ENCODE peak calls at places on chromosomes 16 and 17, in six cellular contexts. One of them, this sample, is unnamed. For H3K4me1, the result is how much of the 10 kb centered on the place peaks cover.

GRCh38 chr16:84526794-84527485 is 22.5 kb upstream of the MEAK7 start:
- DNase-seq in left ventricle myocardium inferior: peak
- DNase-seq in cardiac muscle cell: no peak
- DNase-seq in upper lobe of right lung: no peak
- DNase-seq in psoas muscle: peak
- DNase-seq in esophagus squamous epithelium: no peak
- DNase-seq in this sample: no peak

GRCh38 chr17:17033466-17033865 is 8.8 kb upstream of the MPRIP start:
- DNase-seq in left ventricle myocardium inferior: no peak
- DNase-seq in cardiac muscle cell: no peak
- DNase-seq in upper lobe of right lung: no peak
- DNase-seq in psoas muscle: no peak
- DNase-seq in esophagus squamous epithelium: no peak
- DNase-seq in this sample: no peak

GRCh38 chr16:19521471-19522368 is at the start of gene GDE1:
- DNase-seq in left ventricle myocardium inferior: peak
- DNase-seq in cardiac muscle cell: peak
- DNase-seq in upper lobe of right lung: peak
- DNase-seq in psoas muscle: peak
- DNase-seq in esophagus squamous epithelium: peak
- DNase-seq in this sample: peak

GRCh38 chr17:72467841-72468653 is 347.2 kb downstream of the SOX9 start:
- DNase-seq in left ventricle myocardium inferior: peak
- DNase-seq in cardiac muscle cell: no peak
- DNase-seq in upper lobe of right lung: no peak
- DNase-seq in psoas muscle: no peak
- DNase-seq in esophagus squamous epithelium: no peak
- DNase-seq in this sample: no peak

GRCh38 chr17:51912939-51913338 is 245.6 kb downstream of the CA10 start:
- DNase-seq in left ventricle myocardium inferior: no peak
- DNase-seq in cardiac muscle cell: no peak
- DNase-seq in upper lobe of right lung: no peak
- DNase-seq in psoas muscle: no peak
- DNase-seq in esophagus squamous epithelium: no peak
- DNase-seq in this sample: no peak

GRCh38 chr16:2799852-2800226 is 1.6 kb downstream of the PRSS41 start:
- DNase-seq in left ventricle myocardium inferior: no peak
- DNase-seq in cardiac muscle cell: peak
- DNase-seq in upper lobe of right lung: peak
- DNase-seq in psoas muscle: no peak
- DNase-seq in esophagus squamous epithelium: no peak
- DNase-seq in this sample: no peak

GRCh38 chr16:81485824-81486554 is 41.4 kb downstream of the CMIP start:
- DNase-seq in left ventricle myocardium inferior: no peak
- DNase-seq in cardiac muscle cell: no peak
- DNase-seq in upper lobe of right lung: no peak
- DNase-seq in psoas muscle: peak
- DNase-seq in esophagus squamous epithelium: no peak
- DNase-seq in this sample: no peak

GRCh38 chr16:29877266-29877961 is 14.4 kb upstream of the CDIPT start:
- DNase-seq in left ventricle myocardium inferior: no peak
- DNase-seq in cardiac muscle cell: peak
- DNase-seq in upper lobe of right lung: peak
- DNase-seq in psoas muscle: no peak
- DNase-seq in esophagus squamous epithelium: no peak
- DNase-seq in this sample: no peak

GRCh38 chr17:32330142-32330541 is 11.8 kb downstream of the C17orf75 start:
- DNase-seq in left ventricle myocardium inferior: no peak
- DNase-seq in cardiac muscle cell: no peak
- DNase-seq in upper lobe of right lung: no peak
- DNase-seq in psoas muscle: no peak
- DNase-seq in esophagus squamous epithelium: no peak
- DNase-seq in this sample: no peak

GRCh38 chr16:67183-67791 is 5.1 kb downstream of the RHBDF1 start:
- DNase-seq in left ventricle myocardium inferior: peak
- DNase-seq in cardiac muscle cell: no peak
- DNase-seq in upper lobe of right lung: peak
- DNase-seq in psoas muscle: peak
- DNase-seq in esophagus squamous epithelium: no peak
- DNase-seq in this sample: no peak
- H3K27ac ChIP-seq in left ventricle myocardium inferior: peak
- H3K27ac ChIP-seq in cardiac muscle cell: no peak
- H3K27ac ChIP-seq in upper lobe of right lung: no peak
- H3K27ac ChIP-seq in psoas muscle: peak
- H3K27ac ChIP-seq in esophagus squamous epithelium: no peak
- H3K27ac ChIP-seq in this sample: peak

GRCh38 chr17:44916781-44917241 is 1.5 kb upstream of the GFAP start:
- DNase-seq in left ventricle myocardium inferior: peak
- DNase-seq in cardiac muscle cell: no peak
- DNase-seq in upper lobe of right lung: peak
- DNase-seq in psoas muscle: peak
- DNase-seq in esophagus squamous epithelium: no peak
- DNase-seq in this sample: no peak

GRCh38 chr17:44915321-44915726 is at the start of gene GFAP:
- DNase-seq in left ventricle myocardium inferior: no peak
- DNase-seq in cardiac muscle cell: no peak
- DNase-seq in upper lobe of right lung: no peak
- DNase-seq in psoas muscle: no peak
- DNase-seq in esophagus squamous epithelium: no peak
- DNase-seq in this sample: no peak

GRCh38 chr17:44916059-44916780 is 920 bp upstream of the GFAP start:
- DNase-seq in left ventricle myocardium inferior: no peak
- DNase-seq in cardiac muscle cell: peak
- DNase-seq in upper lobe of right lung: peak
- DNase-seq in psoas muscle: no peak
- DNase-seq in esophagus squamous epithelium: no peak
- DNase-seq in this sample: no peak

GRCh38 chr17:44914698-44915271 is 515 bp downstream of the GFAP start:
- DNase-seq in left ventricle myocardium inferior: no peak
- DNase-seq in cardiac muscle cell: no peak
- DNase-seq in upper lobe of right lung: peak
- DNase-seq in psoas muscle: no peak
- DNase-seq in esophagus squamous epithelium: no peak
- DNase-seq in this sample: no peak

GRCh38 chr17:44915727-44916058 is 393 bp upstream of the GFAP start:
- DNase-seq in left ventricle myocardium inferior: no peak
- DNase-seq in cardiac muscle cell: no peak
- DNase-seq in upper lobe of right lung: peak
- DNase-seq in psoas muscle: no peak
- DNase-seq in esophagus squamous epithelium: no peak
- DNase-seq in this sample: no peak
- H3K4me1 ChIP-seq in left ventricle myocardium inferior: under half
- H3K4me1 ChIP-seq in cardiac muscle cell: under half
- H3K4me1 ChIP-seq in upper lobe of right lung: under half
- H3K4me1 ChIP-seq in psoas muscle: under half
- H3K4me1 ChIP-seq in esophagus squamous epithelium: under half
- H3K4me1 ChIP-seq in this sample: under half

GRCh38 chr17:81471804-81472456 is 40.7 kb downstream of the ACTG1 start:
- DNase-seq in left ventricle myocardium inferior: no peak
- DNase-seq in cardiac muscle cell: peak
- DNase-seq in upper lobe of right lung: no peak
- DNase-seq in psoas muscle: peak
- DNase-seq in esophagus squamous epithelium: no peak
- DNase-seq in this sample: no peak
- TF ChIP-seq CTCF in left ventricle myocardium inferior: peak
- TF ChIP-seq CTCF in cardiac muscle cell: no peak
- TF ChIP-seq CTCF in upper lobe of right lung: peak
- TF ChIP-seq CTCF in psoas muscle: no peak
- TF ChIP-seq CTCF in esophagus squamous epithelium: no peak
- TF ChIP-seq CTCF in this sample: no peak

GRCh38 chr17:80308672-80309517 is 48.2 kb downstream of the RNF213 start:
- DNase-seq in left ventricle myocardium inferior: no peak
- DNase-seq in cardiac muscle cell: peak
- DNase-seq in upper lobe of right lung: peak
- DNase-seq in psoas muscle: no peak
- DNase-seq in esophagus squamous epithelium: no peak
- DNase-seq in this sample: no peak
- H3K27ac ChIP-seq in left ventricle myocardium inferior: no peak
- H3K27ac ChIP-seq in cardiac muscle cell: peak
- H3K27ac ChIP-seq in upper lobe of right lung: no peak
- H3K27ac ChIP-seq in psoas muscle: no peak
- H3K27ac ChIP-seq in esophagus squamous epithelium: no peak
- H3K27ac ChIP-seq in this sample: no peak

GRCh38 chr17:78993981-78994671 is 14.4 kb upstream of the LGALS3BP start:
- DNase-seq in left ventricle myocardium inferior: no peak
- DNase-seq in cardiac muscle cell: no peak
- DNase-seq in upper lobe of right lung: no peak
- DNase-seq in psoas muscle: no peak
- DNase-seq in esophagus squamous epithelium: no peak
- DNase-seq in this sample: peak

GRCh38 chr17:78995022-78995760 is 14.4 kb downstream of the CANT1 start:
- DNase-seq in left ventricle myocardium inferior: no peak
- DNase-seq in cardiac muscle cell: no peak
- DNase-seq in upper lobe of right lung: peak
- DNase-seq in psoas muscle: no peak
- DNase-seq in esophagus squamous epithelium: no peak
- DNase-seq in this sample: no peak

GRCh38 chr17:78996781-78997201 is 12.8 kb downstream of the CANT1 start:
- DNase-seq in left ventricle myocardium inferior: no peak
- DNase-seq in cardiac muscle cell: no peak
- DNase-seq in upper lobe of right lung: no peak
- DNase-seq in psoas muscle: no peak
- DNase-seq in esophagus squamous epithelium: no peak
- DNase-seq in this sample: no peak

GRCh38 chr17:78997231-78997741 is 12.3 kb downstream of the CANT1 start:
- DNase-seq in left ventricle myocardium inferior: no peak
- DNase-seq in cardiac muscle cell: no peak
- DNase-seq in upper lobe of right lung: no peak
- DNase-seq in psoas muscle: no peak
- DNase-seq in esophagus squamous epithelium: no peak
- DNase-seq in this sample: no peak

DNA sequence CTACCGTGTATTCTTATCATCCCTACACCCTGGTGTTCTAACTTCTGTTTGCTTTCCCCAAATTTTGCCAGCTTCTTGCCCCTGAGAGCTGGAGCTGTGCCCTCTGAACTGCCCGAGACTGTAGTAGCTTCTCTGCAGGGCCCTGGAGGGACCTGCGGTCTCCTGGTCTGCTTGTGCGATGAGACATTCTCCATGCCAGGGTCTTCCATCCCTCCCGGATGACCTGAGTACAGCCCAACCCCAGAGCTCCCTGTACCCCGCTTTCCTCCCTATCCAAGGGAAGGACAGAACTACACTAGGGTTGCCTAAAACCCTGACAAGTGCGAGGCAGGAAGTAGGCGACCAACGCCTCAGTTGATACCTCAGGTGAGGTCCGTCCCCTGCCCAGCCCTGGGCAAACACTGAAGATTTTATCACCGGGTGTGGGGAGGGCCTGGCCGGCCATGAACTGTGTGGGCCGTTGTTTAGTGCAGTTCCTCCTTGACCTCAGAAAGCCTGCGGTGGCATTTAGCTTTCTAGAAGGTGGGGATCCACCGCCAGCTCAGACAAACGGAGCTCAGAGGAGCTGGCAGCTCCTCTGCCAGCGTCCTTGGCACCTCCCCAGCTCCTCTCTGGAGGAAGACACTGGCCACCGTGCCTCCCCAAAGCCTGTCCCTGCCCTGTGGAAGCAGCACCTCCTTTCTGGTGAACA is 13.7 kb downstream of the CANT1 start:
- DNase-seq in left ventricle myocardium inferior: no peak
- DNase-seq in cardiac muscle cell: no peak
- DNase-seq in upper lobe of right lung: peak
- DNase-seq in psoas muscle: no peak
- DNase-seq in esophagus squamous epithelium: no peak
- DNase-seq in this sample: peak
- H3K4me1 ChIP-seq in left ventricle myocardium inferior: under half
- H3K4me1 ChIP-seq in cardiac muscle cell: under half
- H3K4me1 ChIP-seq in upper lobe of right lung: under half
- H3K4me1 ChIP-seq in psoas muscle: under half
- H3K4me1 ChIP-seq in esophagus squamous epithelium: under half
- H3K4me1 ChIP-seq in this sample: under half